ENCODE peak calls at places on chromosomes 7 and 10, in ten cellular contexts. One of them, this sample, is unnamed.
A peak's percentile ranks its signal among the peaks of the same experiment; 100 is the strongest.

GRCh38 chr7:101127460-101128039 is 646 bp downstream of the SERPINE1 start:
- DNase-seq in endothelial cell of umbilical vein: no peak
- DNase-seq in HCT116: no peak
- DNase-seq in HepG2: no peak
- DNase-seq in PC-3: no peak
- DNase-seq in PC-9: no peak
- DNase-seq in mammary epithelial cell: no peak
- DNase-seq in hepatocyte: no peak
- DNase-seq in SK-N-SH: no peak
- DNase-seq in OCI-LY7: no peak
- DNase-seq in this sample: no peak

GRCh38 chr10:119138341-119139306 is 26.9 kb downstream of the SFXN4 start:
- DNase-seq in PC-3: no peak
- DNase-seq in hepatocyte: no peak
- DNase-seq in HCT116: no peak
- DNase-seq in HepG2: no peak
- DNase-seq in PC-9: no peak
- DNase-seq in SK-N-SH: no peak
- DNase-seq in endothelial cell of umbilical vein: no peak
- DNase-seq in OCI-LY7: no peak
- DNase-seq in mammary epithelial cell: no peak
- DNase-seq in this sample: no peak

GRCh38 chr10:133336131-133337078 is at the start of gene CALY:
- DNase-seq in OCI-LY7: no peak
- DNase-seq in mammary epithelial cell: no peak
- DNase-seq in PC-3: no peak
- DNase-seq in HCT116: no peak
- DNase-seq in PC-9: no peak
- DNase-seq in endothelial cell of umbilical vein: no peak
- DNase-seq in HepG2: no peak
- DNase-seq in hepatocyte: no peak
- DNase-seq in SK-N-SH: peak; percentile 92
- DNase-seq in this sample: no peak

GRCh38 chr10:123930340-123931001 is 38.9 kb upstream of the CPXM2 start:
- DNase-seq in SK-N-SH: no peak
- DNase-seq in hepatocyte: no peak
- DNase-seq in HCT116: no peak
- DNase-seq in PC-3: no peak
- DNase-seq in mammary epithelial cell: no peak
- DNase-seq in PC-9: no peak
- DNase-seq in endothelial cell of umbilical vein: no peak
- DNase-seq in OCI-LY7: no peak
- DNase-seq in HepG2: no peak
- DNase-seq in this sample: no peak

GRCh38 chr10:60147576-60148265 is 241.4 kb upstream of the CCDC6 start:
- DNase-seq in PC-9: no peak
- DNase-seq in hepatocyte: no peak
- DNase-seq in endothelial cell of umbilical vein: no peak
- DNase-seq in OCI-LY7: no peak
- DNase-seq in PC-3: no peak
- DNase-seq in mammary epithelial cell: no peak
- DNase-seq in SK-N-SH: no peak
- DNase-seq in HCT116: no peak
- DNase-seq in HepG2: no peak
- DNase-seq in this sample: no peak

GRCh38 chr7:23893942-23894890 is 184.2 kb downstream of the STK31 start:
- DNase-seq in PC-3: no peak
- DNase-seq in SK-N-SH: peak; percentile 44
- DNase-seq in mammary epithelial cell: no peak
- DNase-seq in endothelial cell of umbilical vein: no peak
- DNase-seq in HepG2: no peak
- DNase-seq in PC-9: no peak
- DNase-seq in OCI-LY7: no peak
- DNase-seq in hepatocyte: no peak
- DNase-seq in HCT116: no peak
- DNase-seq in this sample: no peak

GRCh38 chr7:5510426-5511045 is 86.9 kb upstream of the TNRC18 start:
- DNase-seq in mammary epithelial cell: no peak
- DNase-seq in PC-9: no peak
- DNase-seq in SK-N-SH: no peak
- DNase-seq in PC-3: peak; percentile 5
- DNase-seq in endothelial cell of umbilical vein: no peak
- DNase-seq in hepatocyte: no peak
- DNase-seq in HepG2: no peak
- DNase-seq in HCT116: no peak
- DNase-seq in OCI-LY7: no peak
- DNase-seq in this sample: no peak

GRCh38 chr10:35092851-35093250 is 2.7 kb upstream of the CUL2 start:
- DNase-seq in PC-9: no peak
- DNase-seq in OCI-LY7: peak; percentile 8
- DNase-seq in HCT116: no peak
- DNase-seq in endothelial cell of umbilical vein: no peak
- DNase-seq in mammary epithelial cell: no peak
- DNase-seq in hepatocyte: no peak
- DNase-seq in HepG2: no peak
- DNase-seq in PC-3: peak; percentile 48
- DNase-seq in SK-N-SH: no peak
- DNase-seq in this sample: no peak

GRCh38 chr10:103241262-103242011 is 4.2 kb upstream of the RPEL1 start:
- DNase-seq in mammary epithelial cell: peak; percentile 82
- DNase-seq in HepG2: peak; percentile 50
- DNase-seq in HCT116: peak; percentile 86
- DNase-seq in endothelial cell of umbilical vein: peak; percentile 52
- DNase-seq in hepatocyte: peak; percentile 83
- DNase-seq in PC-3: peak; percentile 98
- DNase-seq in SK-N-SH: no peak
- DNase-seq in OCI-LY7: no peak
- DNase-seq in PC-9: peak; percentile 84
- DNase-seq in this sample: no peak

GRCh38 chr7:8159595-8159994 is 102.4 kb downstream of the ICA1 start:
- DNase-seq in PC-3: no peak
- DNase-seq in HCT116: no peak
- DNase-seq in HepG2: no peak
- DNase-seq in mammary epithelial cell: no peak
- DNase-seq in PC-9: no peak
- DNase-seq in hepatocyte: no peak
- DNase-seq in SK-N-SH: no peak
- DNase-seq in OCI-LY7: no peak
- DNase-seq in endothelial cell of umbilical vein: no peak
- DNase-seq in this sample: no peak

GRCh38 chr7:8160250-8160649 is 101.7 kb downstream of the ICA1 start:
- DNase-seq in OCI-LY7: no peak
- DNase-seq in SK-N-SH: no peak
- DNase-seq in HepG2: no peak
- DNase-seq in endothelial cell of umbilical vein: no peak
- DNase-seq in PC-3: no peak
- DNase-seq in HCT116: no peak
- DNase-seq in hepatocyte: no peak
- DNase-seq in mammary epithelial cell: no peak
- DNase-seq in PC-9: no peak
- DNase-seq in this sample: no peak

GRCh38 chr7:8162181-8162580 is 99.8 kb downstream of the ICA1 start:
- DNase-seq in OCI-LY7: no peak
- DNase-seq in PC-3: no peak
- DNase-seq in SK-N-SH: no peak
- DNase-seq in hepatocyte: no peak
- DNase-seq in HepG2: no peak
- DNase-seq in HCT116: no peak
- DNase-seq in PC-9: no peak
- DNase-seq in endothelial cell of umbilical vein: no peak
- DNase-seq in mammary epithelial cell: no peak
- DNase-seq in this sample: no peak

GRCh38 chr7:8160810-8161209 is 101.2 kb downstream of the ICA1 start:
- DNase-seq in endothelial cell of umbilical vein: no peak
- DNase-seq in HepG2: no peak
- DNase-seq in OCI-LY7: no peak
- DNase-seq in HCT116: no peak
- DNase-seq in PC-9: no peak
- DNase-seq in mammary epithelial cell: no peak
- DNase-seq in SK-N-SH: no peak
- DNase-seq in PC-3: no peak
- DNase-seq in hepatocyte: no peak
- DNase-seq in this sample: no peak

GRCh38 chr7:8161398-8161828 is 100.6 kb downstream of the ICA1 start:
- DNase-seq in HepG2: no peak
- DNase-seq in PC-3: no peak
- DNase-seq in HCT116: no peak
- DNase-seq in endothelial cell of umbilical vein: no peak
- DNase-seq in hepatocyte: no peak
- DNase-seq in OCI-LY7: no peak
- DNase-seq in SK-N-SH: no peak
- DNase-seq in PC-9: no peak
- DNase-seq in mammary epithelial cell: no peak
- DNase-seq in this sample: no peak
- H2AFZ ChIP-seq in HepG2: no peak overlapping the region
- H2AFZ ChIP-seq in PC-3: no peak overlapping the region
- H2AFZ ChIP-seq in HCT116: no peak overlapping the region
- H2AFZ ChIP-seq in endothelial cell of umbilical vein: no peak overlapping the region
- H2AFZ ChIP-seq in hepatocyte: no peak overlapping the region
- H2AFZ ChIP-seq in OCI-LY7: no peak overlapping the region
- H2AFZ ChIP-seq in SK-N-SH: no peak overlapping the region
- H2AFZ ChIP-seq in PC-9: no peak overlapping the region
- H2AFZ ChIP-seq in mammary epithelial cell: no peak overlapping the region
- H2AFZ ChIP-seq in this sample: no peak overlapping the region

GRCh38 chr7:18706648-18707047 is 211.1 kb downstream of the HDAC9 start:
- DNase-seq in PC-9: no peak
- DNase-seq in OCI-LY7: peak; percentile 5
- DNase-seq in endothelial cell of umbilical vein: no peak
- DNase-seq in PC-3: no peak
- DNase-seq in mammary epithelial cell: no peak
- DNase-seq in HCT116: no peak
- DNase-seq in SK-N-SH: no peak
- DNase-seq in HepG2: no peak
- DNase-seq in hepatocyte: no peak
- DNase-seq in this sample: no peak
- H2AFZ ChIP-seq in PC-9: no peak overlapping the region
- H2AFZ ChIP-seq in OCI-LY7: no peak overlapping the region
- H2AFZ ChIP-seq in endothelial cell of umbilical vein: no peak overlapping the region
- H2AFZ ChIP-seq in PC-3: no peak overlapping the region
- H2AFZ ChIP-seq in mammary epithelial cell: no peak overlapping the region
- H2AFZ ChIP-seq in HCT116: no peak overlapping the region
- H2AFZ ChIP-seq in SK-N-SH: no peak overlapping the region
- H2AFZ ChIP-seq in HepG2: no peak overlapping the region
- H2AFZ ChIP-seq in hepatocyte: no peak overlapping the region
- H2AFZ ChIP-seq in this sample: no peak overlapping the region

GRCh38 chr10:89534826-89535166 is 598 bp downstream of the SLC16A12 start:
- DNase-seq in SK-N-SH: no peak
- DNase-seq in HCT116: no peak
- DNase-seq in OCI-LY7: no peak
- DNase-seq in hepatocyte: no peak
- DNase-seq in PC-3: no peak
- DNase-seq in mammary epithelial cell: no peak
- DNase-seq in endothelial cell of umbilical vein: no peak
- DNase-seq in HepG2: no peak
- DNase-seq in PC-9: no peak
- DNase-seq in this sample: no peak

GRCh38 chr10:89535185-89536012 is at the start of gene SLC16A12:
- DNase-seq in hepatocyte: peak; percentile 65
- DNase-seq in SK-N-SH: peak; percentile 74
- DNase-seq in PC-9: no peak
- DNase-seq in OCI-LY7: no peak
- DNase-seq in HepG2: no peak
- DNase-seq in mammary epithelial cell: no peak
- DNase-seq in endothelial cell of umbilical vein: no peak
- DNase-seq in PC-3: no peak
- DNase-seq in HCT116: no peak
- DNase-seq in this sample: no peak

GRCh38 chr10:89537361-89537760 is 2.0 kb upstream of the SLC16A12 start:
- DNase-seq in HCT116: no peak
- DNase-seq in endothelial cell of umbilical vein: no peak
- DNase-seq in PC-3: no peak
- DNase-seq in HepG2: no peak
- DNase-seq in OCI-LY7: no peak
- DNase-seq in mammary epithelial cell: no peak
- DNase-seq in PC-9: no peak
- DNase-seq in hepatocyte: no peak
- DNase-seq in SK-N-SH: no peak
- DNase-seq in this sample: no peak

GRCh38 chr10:89532476-89532875 is 2.9 kb downstream of the SLC16A12 start:
- DNase-seq in PC-3: no peak
- DNase-seq in HCT116: no peak
- DNase-seq in endothelial cell of umbilical vein: no peak
- DNase-seq in mammary epithelial cell: no peak
- DNase-seq in OCI-LY7: no peak
- DNase-seq in hepatocyte: no peak
- DNase-seq in SK-N-SH: no peak
- DNase-seq in HepG2: no peak
- DNase-seq in PC-9: no peak
- DNase-seq in this sample: no peak

GRCh38 chr10:89536013-89536354 is 590 bp upstream of the SLC16A12 start:
- DNase-seq in OCI-LY7: no peak
- DNase-seq in hepatocyte: no peak
- DNase-seq in PC-9: no peak
- DNase-seq in mammary epithelial cell: no peak
- DNase-seq in endothelial cell of umbilical vein: no peak
- DNase-seq in SK-N-SH: no peak
- DNase-seq in PC-3: no peak
- DNase-seq in HCT116: no peak
- DNase-seq in HepG2: no peak
- DNase-seq in this sample: no peak
- H2AFZ ChIP-seq in OCI-LY7: no peak overlapping the region
- H2AFZ ChIP-seq in hepatocyte: peak overlapping the region; percentile 56
- H2AFZ ChIP-seq in PC-9: no peak overlapping the region
- H2AFZ ChIP-seq in mammary epithelial cell: peak overlapping the region; percentile 80
- H2AFZ ChIP-seq in endothelial cell of umbilical vein: peak overlapping the region; percentile 35
- H2AFZ ChIP-seq in SK-N-SH: no peak overlapping the region
- H2AFZ ChIP-seq in PC-3: no peak overlapping the region
- H2AFZ ChIP-seq in HCT116: no peak overlapping the region
- H2AFZ ChIP-seq in HepG2: no peak overlapping the region
- H2AFZ ChIP-seq in this sample: no peak overlapping the region

DNA sequence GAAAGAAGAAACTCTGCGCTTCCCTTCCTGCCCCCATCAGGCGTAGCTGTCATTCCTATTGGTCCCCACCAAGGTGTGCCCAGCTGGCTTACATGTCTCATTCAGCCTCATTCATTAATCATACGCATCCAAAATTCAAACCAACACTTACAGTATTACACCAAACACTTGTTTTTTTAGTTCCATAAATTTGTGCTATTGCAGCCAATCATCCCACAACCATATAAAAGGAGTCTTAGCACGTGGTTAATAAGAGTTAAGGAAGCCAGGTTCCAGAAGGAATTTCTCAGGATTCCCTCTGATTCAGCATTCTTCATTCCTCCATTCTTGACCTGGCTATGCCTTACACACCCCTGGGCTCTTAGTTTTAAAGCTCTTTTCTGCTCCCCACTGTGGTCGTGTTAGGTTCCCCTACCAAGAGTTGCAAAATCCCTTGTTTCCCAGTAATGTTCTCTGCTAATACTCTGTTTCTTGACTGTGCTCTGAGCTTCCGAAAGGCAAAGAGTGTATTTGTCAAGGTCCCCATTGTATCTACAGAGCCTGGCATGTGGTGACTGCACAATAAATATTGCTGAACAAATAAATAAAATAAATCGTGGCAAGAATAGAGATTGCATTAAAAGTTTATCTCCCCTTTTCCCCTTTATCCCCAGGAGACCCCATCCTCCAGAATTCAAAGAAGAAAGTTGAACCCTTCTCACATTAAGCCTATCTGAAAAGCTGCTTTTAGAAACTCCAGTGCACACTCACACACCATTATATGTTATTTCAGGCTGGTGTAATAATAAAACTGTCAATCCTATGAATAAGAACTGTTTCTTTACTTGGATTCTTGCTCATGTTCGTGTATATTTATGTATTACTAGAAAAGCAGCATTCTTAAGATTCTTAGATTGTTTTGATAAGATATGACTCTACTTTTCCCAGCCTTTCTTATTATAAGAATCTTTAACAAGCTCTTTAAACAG is 514.4 kb downstream of the INHBA start:
- DNase-seq in PC-9: peak; percentile 10
- DNase-seq in hepatocyte: no peak
- DNase-seq in OCI-LY7: no peak
- DNase-seq in HepG2: no peak
- DNase-seq in SK-N-SH: no peak
- DNase-seq in mammary epithelial cell: peak; percentile 80
- DNase-seq in endothelial cell of umbilical vein: peak; percentile 94
- DNase-seq in HCT116: no peak
- DNase-seq in PC-3: peak; percentile 90
- DNase-seq in this sample: no peak
- H2AFZ ChIP-seq in PC-9: peak overlapping the region; percentile 30
- H2AFZ ChIP-seq in hepatocyte: no peak overlapping the region
- H2AFZ ChIP-seq in OCI-LY7: no peak overlapping the region
- H2AFZ ChIP-seq in HepG2: no peak overlapping the region
- H2AFZ ChIP-seq in SK-N-SH: peak overlapping the region; percentile 29
- H2AFZ ChIP-seq in mammary epithelial cell: peak overlapping the region; percentile 41
- H2AFZ ChIP-seq in endothelial cell of umbilical vein: peak overlapping the region; percentile 21
- H2AFZ ChIP-seq in HCT116: no peak overlapping the region
- H2AFZ ChIP-seq in PC-3: no peak overlapping the region
- H2AFZ ChIP-seq in this sample: no peak overlapping the region

This sample was measured in Karpas-422.